ENCODE peak calls at places on chromosomes 13 and 19, in four cellular contexts. U, Y, T and X are unnamed samples.

GRCh38 chr19:51542699-51543098 is 11.2 kb upstream of the SIGLEC6 start:
- DNase-seq in U (no peak), Y (no peak), T (no peak), X (no peak)

GRCh38 chr19:34253711-34254551 is 423 bp upstream of the GARRE1 start:
- DNase-seq in T (peak; percentile 64), U (peak; percentile 91), Y (no peak), X (peak; percentile 83)

GRCh38 chr19:55230329-55230728 is 1.8 kb upstream of the TMEM86B start:
- DNase-seq in T (no peak), U (no peak), Y (no peak), X (no peak)

GRCh38 chr13:113912596-113912995 is 48.7 kb upstream of the GAS6 start:
- DNase-seq in U (no peak), Y (no peak), T (no peak), X (no peak)

GRCh38 chr19:14370169-14370998 is 10.9 kb upstream of the ADGRE5 start:
- DNase-seq in U (no peak), T (no peak), Y (no peak), X (no peak)

GRCh38 chr19:49442354-49442753 is 1.0 kb upstream of the SLC17A7 start:
- DNase-seq in T (no peak), U (peak; percentile 76), Y (no peak), X (peak; percentile 52)

GRCh38 chr13:42883771-42884170 is 102.4 kb downstream of the FAM216B start:
- DNase-seq in Y (peak; percentile 51), T (no peak), U (peak; percentile 20), X (peak; percentile 33)

GRCh38 chr19:1762243-1763140 is 9.2 kb downstream of the ONECUT3 start:
- DNase-seq in T (no peak), Y (no peak), U (no peak), X (no peak)

GRCh38 chr13:20702945-20703784 is at the start of gene IL17D:
- DNase-seq in Y (no peak), T (peak; percentile 64), U (peak; percentile 51), X (no peak)

GRCh38 chr13:99086149-99086868 is 108.4 kb upstream of the DOCK9 start:
- DNase-seq in U (peak; percentile 70), Y (peak; percentile 35), T (peak; percentile 38), X (peak; percentile 31)

GRCh38 chr13:111551421-111551820 is 231.0 kb downstream of the TEX29 start:
- DNase-seq in Y (no peak), T (no peak), U (no peak), X (no peak)

GRCh38 chr13:51924756-51925544 is 63.2 kb downstream of the CCDC70 start:
- DNase-seq in T (no peak), U (peak; percentile 34), Y (no peak), X (no peak)

GRCh38 chr19:41641879-41642485 is 15.1 kb upstream of the CEACAM4 start:
- DNase-seq in Y (peak; percentile 47), T (no peak), U (peak; percentile 66), X (peak; percentile 81)

GRCh38 chr13:28000567-28000966 is 12.1 kb upstream of the URAD start:
- DNase-seq in Y (no peak), T (no peak), U (no peak), X (no peak)

GRCh38 chr19:49016067-49016839 is 638 bp downstream of the LHB start:
- DNase-seq in Y (no peak), T (no peak), U (no peak), X (no peak)

GRCh38 chr19:52535831-52536800 is 8.6 kb downstream of the ZNF808 start:
- DNase-seq in Y (no peak), T (peak; percentile 68), U (peak; percentile 93), X (peak; percentile 77)

GRCh38 chr19:3670796-3671679 is 29.2 kb downstream of the PIP5K1C start:
- DNase-seq in Y (no peak), U (no peak), T (no peak), X (no peak)

GRCh38 chr19:30011051-30011578 is 69.1 kb downstream of the URI1 start:
- DNase-seq in U (no peak), Y (no peak), T (no peak), X (no peak)

GRCh38 chr13:76023644-76024043 is 387.5 kb downstream of the LMO7 start:
- DNase-seq in T (no peak), U (no peak), Y (no peak), X (no peak)

GRCh38 chr19:17555929-17556813 is 722 bp downstream of the COLGALT1 start:
- DNase-seq in T (peak; percentile 36), Y (peak; percentile 26), U (peak; percentile 81), X (peak; percentile 57)

GRCh38 chr19:13850910-13851753 is 25.8 kb upstream of the NANOS3 start:
- DNase-seq in Y (no peak), T (peak; percentile 51), U (no peak), X (peak; percentile 74)

GRCh38 chr19:58569191-58569942 is 3.8 kb downstream of the MZF1 start:
- DNase-seq in U (no peak), T (no peak), Y (no peak), X (no peak)

GRCh38 chr19:10086032-10086903 is at the start of gene SHFL:
- DNase-seq in Y (no peak), T (peak; percentile 47), U (peak; percentile 24), X (peak; percentile 73)

GRCh38 chr13:110351636-110352420 is 44.7 kb downstream of the COL4A2 start:
- DNase-seq in Y (no peak), U (peak; percentile 1), T (no peak), X (no peak)